ENCODE peak calls at places on chromosome 2, in four cellular contexts. O, H, F and P are unnamed samples.

GRCh38 chr2:214341636-214342035 is 69.2 kb upstream of the VWC2L start:
- DNase-seq in O (no peak), H (no peak), F (no peak), P (no peak)

GRCh38 chr2:246489-247145 is 17.2 kb downstream of the SH3YL1 start:
- DNase-seq in O (peak), H (no peak), F (no peak), P (no peak)

GRCh38 chr2:5694016-5694690 is 2.0 kb downstream of the SOX11 start:
- DNase-seq in O (no peak), H (no peak), F (no peak), P (no peak)

GRCh38 chr2:98944786-98945185 is 8.8 kb upstream of the CRACDL start:
- DNase-seq in O (no peak), H (no peak), F (no peak), P (no peak)

GRCh38 chr2:109683452-109683851 is 69.3 kb downstream of the SOWAHC start:
- DNase-seq in O (no peak), H (no peak), F (no peak), P (no peak)

GRCh38 chr2:210007895-210008294 is 5.5 kb downstream of the RPE start:
- DNase-seq in O (no peak), H (no peak), F (no peak), P (no peak)

GRCh38 chr2:39837856-39838453 is 58.9 kb upstream of the THUMPD2 start:
- DNase-seq in O (peak), H (no peak), F (no peak), P (no peak)

GRCh38 chr2:9767656-9768281 is 75.5 kb upstream of the TAF1B start:
- DNase-seq in O (no peak), H (no peak), F (no peak), P (no peak)

GRCh38 chr2:85772019-85772745 is 18.4 kb downstream of the ATOH8 start:
- DNase-seq in O (peak), H (peak), F (peak), P (peak)

GRCh38 chr2:121579326-121579725 is 48.6 kb downstream of the RNU4ATAC start:
- DNase-seq in O (no peak), H (no peak), F (no peak), P (no peak)

GRCh38 chr2:134647607-134648256 is 71.1 kb downstream of the TMEM163 start:
- DNase-seq in O (no peak), H (peak), F (no peak), P (no peak)

GRCh38 chr2:192813341-192813740 is 618.6 kb upstream of the TMEFF2 start:
- DNase-seq in O (no peak), H (no peak), F (no peak), P (no peak)

GRCh38 chr2:31483246-31483645 is 68.7 kb upstream of the XDH start:
- DNase-seq in O (no peak), H (no peak), F (no peak), P (no peak)

GRCh38 chr2:203340791-203341487 is 12.7 kb downstream of the ABI2 start:
- DNase-seq in O (no peak), H (no peak), F (no peak), P (no peak)

GRCh38 chr2:166333809-166334208 is 41.9 kb downstream of the SCN9A start:
- DNase-seq in O (no peak), H (no peak), F (no peak), P (no peak)

GRCh38 chr2:1051585-1051984 is 100.9 kb downstream of the SNTG2 start:
- DNase-seq in O (no peak), H (no peak), F (no peak), P (no peak)

GRCh38 chr2:29016500-29016899 is 35.4 kb downstream of the TOGARAM2 start:
- DNase-seq in O (no peak), H (no peak), F (no peak), P (no peak)

GRCh38 chr2:57868619-57869139 is 177.9 kb upstream of the VRK2 start:
- DNase-seq in O (no peak), H (no peak), F (no peak), P (no peak)

GRCh38 chr2:159155315-159155714 is 131.2 kb downstream of the WDSUB1 start:
- DNase-seq in O (no peak), H (no peak), F (no peak), P (no peak)

GRCh38 chr2:200347301-200347700 is 40.8 kb downstream of the SPATS2L start:
- DNase-seq in O (no peak), H (no peak), F (no peak), P (no peak)

GRCh38 chr2:55862673-55863390 is 60.8 kb downstream of the EFEMP1 start:
- DNase-seq in O (peak), H (peak), F (peak), P (peak)

GRCh38 chr2:189092936-189093335 is 86.6 kb downstream of the COL5A2 start:
- DNase-seq in O (no peak), H (peak), F (peak), P (no peak)

GRCh38 chr2:1967242-1968210 is 223.2 kb upstream of the PXDN start:
- DNase-seq in O (no peak), H (peak), F (no peak), P (no peak)

GRCh38 chr2:136213836-136214235 is 95.9 kb upstream of the CXCR4 start:
- DNase-seq in O (no peak), H (no peak), F (no peak), P (no peak)

GRCh38 chr2:168913171-168913484 is 12.0 kb downstream of the G6PC2 start:
- DNase-seq in O (no peak), H (no peak), F (no peak), P (no peak)
- H3K4me3 ChIP-seq in O (peak), H (peak), F (no peak), P (peak)

GRCh38 chr2:24745825-24746224 is 47.4 kb downstream of the PTRHD1 start:
- DNase-seq in O (no peak), H (no peak), F (no peak), P (no peak)

GRCh38 chr2:24743914-24744313 is 49.3 kb downstream of the PTRHD1 start:
- DNase-seq in O (no peak), H (no peak), F (no peak), P (no peak)

GRCh38 chr2:24749069-24749691 is 44.0 kb downstream of the PTRHD1 start:
- DNase-seq in O (no peak), H (no peak), F (no peak), P (no peak)

DNA sequence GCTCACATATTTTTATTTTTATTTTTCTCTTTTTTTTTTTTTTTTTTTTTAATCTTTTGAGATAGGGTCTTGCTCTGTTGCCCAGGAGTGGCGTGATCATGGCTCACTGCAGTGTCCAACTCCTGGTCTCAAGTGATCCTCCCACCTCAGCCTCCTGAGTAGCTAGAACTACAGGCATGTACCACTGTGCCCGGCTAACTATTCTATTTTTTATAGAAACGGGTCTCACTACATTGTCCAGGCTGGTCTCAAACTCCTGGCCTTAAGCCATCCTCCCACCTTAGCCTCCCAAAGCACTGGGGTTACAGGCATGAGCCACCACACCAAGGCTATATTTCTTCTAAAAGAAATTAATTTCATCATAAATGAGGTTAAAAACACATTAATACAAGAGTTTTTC is 45.9 kb downstream of the PTRHD1 start:
- DNase-seq in O (no peak), H (no peak), F (no peak), P (no peak)
- H3K4me3 ChIP-seq in O (no peak), H (no peak), F (no peak), P (no peak)

GRCh38 chr2:215808194-215808593 is 205.2 kb downstream of the MREG start:
- DNase-seq in O (no peak), H (no peak), F (no peak), P (no peak)

GRCh38 chr2:215812966-215813365 is 200.4 kb downstream of the MREG start:
- DNase-seq in O (no peak), H (no peak), F (no peak), P (no peak)

GRCh38 chr2:215811003-215811402 is 202.3 kb downstream of the MREG start:
- DNase-seq in O (no peak), H (no peak), F (no peak), P (no peak)

GRCh38 chr2:215808996-215809395 is 204.4 kb downstream of the MREG start:
- DNase-seq in O (no peak), H (no peak), F (no peak), P (no peak)

GRCh38 chr2:215811409-215812355 is 201.7 kb downstream of the MREG start:
- DNase-seq in O (no peak), H (no peak), F (no peak), P (no peak)
- H3K4me3 ChIP-seq in O (no peak), H (no peak), F (no peak), P (no peak)

DNA sequence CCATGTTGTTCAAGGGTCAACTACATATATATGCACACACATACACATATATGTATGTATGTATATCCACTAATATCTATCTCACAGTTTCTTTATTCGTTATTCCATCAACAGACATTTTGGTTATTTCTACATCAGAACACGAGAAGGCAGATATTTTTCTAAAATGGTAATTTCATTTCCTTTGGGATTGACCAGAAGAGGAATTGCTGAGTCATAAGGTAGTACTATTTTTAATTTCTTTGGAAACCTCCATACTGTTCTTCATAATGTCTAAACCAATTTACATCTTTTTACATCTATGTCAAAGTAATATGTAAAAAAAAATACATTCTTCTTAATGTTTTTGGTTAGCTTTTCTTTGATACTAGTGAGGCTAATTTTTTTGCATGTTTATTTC is 630.7 kb upstream of the GCFC2 start:
- DNase-seq in O (no peak), H (no peak), F (no peak), P (no peak)
- H3K4me3 ChIP-seq in O (no peak), H (no peak), F (no peak), P (no peak)

DNA sequence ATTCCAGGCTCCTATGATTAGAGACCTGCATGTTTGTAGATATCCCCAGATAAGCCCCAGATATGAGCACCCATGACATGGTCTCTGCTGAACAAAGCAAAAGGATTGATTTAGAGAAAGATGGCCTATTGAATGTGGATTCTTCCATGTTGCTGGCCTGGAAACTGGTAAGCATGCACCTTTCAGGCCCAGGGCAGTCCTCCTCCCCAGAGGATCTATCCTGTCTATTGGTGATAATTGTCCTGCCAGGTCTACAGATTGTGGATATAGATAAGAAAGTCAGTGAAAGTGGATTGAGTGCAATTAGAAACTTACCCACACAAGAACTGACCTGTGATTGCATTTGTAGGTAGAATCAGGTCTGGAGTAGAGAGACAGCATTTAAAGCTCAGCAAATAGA is 256.9 kb upstream of the SIX3 start:
- DNase-seq in O (no peak), H (no peak), F (no peak), P (no peak)
- H3K4me3 ChIP-seq in O (no peak), H (no peak), F (no peak), P (no peak)